ENCODE peak calls at places on chromosomes 12 and 14, in six cellular contexts. One of them, this sample, is unnamed.

GRCh38 chr14:105260826-105261438 is 12.6 kb downstream of the BTBD6 start:
- DNase-seq in H1: no peak
- DNase-seq in GM12878: no peak
- DNase-seq in HepG2: no peak
- DNase-seq in GM12891: no peak
- DNase-seq in K562: no peak
- DNase-seq in this sample: no peak

GRCh38 chr12:42463671-42464070 is 125.9 kb downstream of the PRICKLE1 start:
- DNase-seq in H1: no peak
- DNase-seq in GM12878: no peak
- DNase-seq in HepG2: no peak
- DNase-seq in GM12891: no peak
- DNase-seq in K562: no peak
- DNase-seq in this sample: no peak

GRCh38 chr12:120856980-120857379 is 47.2 kb downstream of the SPPL3 start:
- DNase-seq in H1: no peak
- DNase-seq in GM12878: no peak
- DNase-seq in HepG2: no peak
- DNase-seq in GM12891: no peak
- DNase-seq in K562: peak; percentile 23
- DNase-seq in this sample: no peak

GRCh38 chr12:31736472-31736871 is 7.7 kb upstream of the AMN1 start:
- DNase-seq in H1: no peak
- DNase-seq in GM12878: no peak
- DNase-seq in HepG2: no peak
- DNase-seq in GM12891: no peak
- DNase-seq in K562: peak; percentile 85
- DNase-seq in this sample: no peak

GRCh38 chr12:53698948-53699672 is 23.2 kb upstream of the ATP5MC2 start:
- DNase-seq in H1: no peak
- DNase-seq in GM12878: no peak
- DNase-seq in HepG2: no peak
- DNase-seq in GM12891: no peak
- DNase-seq in K562: no peak
- DNase-seq in this sample: no peak

GRCh38 chr14:35333797-35334743 is 41.9 kb downstream of the PSMA6 start:
- DNase-seq in H1: no peak
- DNase-seq in GM12878: no peak
- DNase-seq in HepG2: peak; percentile 78
- DNase-seq in GM12891: no peak
- DNase-seq in K562: peak; percentile 48
- DNase-seq in this sample: no peak

GRCh38 chr12:130066742-130067141 is 95.5 kb upstream of the FZD10 start:
- DNase-seq in H1: no peak
- DNase-seq in GM12878: no peak
- DNase-seq in HepG2: no peak
- DNase-seq in GM12891: no peak
- DNase-seq in K562: no peak
- DNase-seq in this sample: no peak

GRCh38 chr12:22598141-22598762 is 26.7 kb upstream of the ETNK1 start:
- DNase-seq in H1: no peak
- DNase-seq in GM12878: no peak
- DNase-seq in HepG2: no peak
- DNase-seq in GM12891: no peak
- DNase-seq in K562: no peak
- DNase-seq in this sample: no peak

GRCh38 chr12:132162508-132163031 is 18.3 kb downstream of the NOC4L start:
- DNase-seq in H1: no peak
- DNase-seq in GM12878: no peak
- DNase-seq in HepG2: no peak
- DNase-seq in GM12891: no peak
- DNase-seq in K562: no peak
- DNase-seq in this sample: no peak

GRCh38 chr14:61584258-61584657 is 111.1 kb upstream of the HIF1A start:
- DNase-seq in H1: no peak
- DNase-seq in GM12878: no peak
- DNase-seq in HepG2: no peak
- DNase-seq in GM12891: no peak
- DNase-seq in K562: no peak
- DNase-seq in this sample: no peak

GRCh38 chr12:93786669-93787397 is 109.7 kb downstream of the CRADD start:
- DNase-seq in H1: no peak
- DNase-seq in GM12878: no peak
- DNase-seq in HepG2: no peak
- DNase-seq in GM12891: no peak
- DNase-seq in K562: no peak
- DNase-seq in this sample: no peak

GRCh38 chr14:105941226-105942166 is 415.1 kb downstream of the TMEM121 start:
- DNase-seq in H1: no peak
- DNase-seq in GM12878: no peak
- DNase-seq in HepG2: no peak
- DNase-seq in GM12891: no peak
- DNase-seq in K562: no peak
- DNase-seq in this sample: no peak

GRCh38 chr14:36664322-36665193 is 2.9 kb downstream of the PAX9 start:
- DNase-seq in H1: no peak
- DNase-seq in GM12878: no peak
- DNase-seq in HepG2: no peak
- DNase-seq in GM12891: no peak
- DNase-seq in K562: no peak
- DNase-seq in this sample: no peak

GRCh38 chr12:107917912-107918800 is 143.7 kb downstream of the ASCL4 start:
- DNase-seq in H1: peak; percentile 21
- DNase-seq in GM12878: no peak
- DNase-seq in HepG2: peak; percentile 23
- DNase-seq in GM12891: no peak
- DNase-seq in K562: peak; percentile 42
- DNase-seq in this sample: no peak

GRCh38 chr12:95641299-95641947 is 90.1 kb upstream of the USP44 start:
- DNase-seq in H1: no peak
- DNase-seq in GM12878: no peak
- DNase-seq in HepG2: no peak
- DNase-seq in GM12891: no peak
- DNase-seq in K562: no peak
- DNase-seq in this sample: no peak

GRCh38 chr12:23579257-23579656 is 370.2 kb downstream of the SOX5 start:
- DNase-seq in H1: no peak
- DNase-seq in GM12878: no peak
- DNase-seq in HepG2: no peak
- DNase-seq in GM12891: no peak
- DNase-seq in K562: no peak
- DNase-seq in this sample: no peak

GRCh38 chr12:104667139-104667538 is 210.4 kb downstream of the CHST11 start:
- DNase-seq in H1: no peak
- DNase-seq in GM12878: no peak
- DNase-seq in HepG2: no peak
- DNase-seq in GM12891: no peak
- DNase-seq in K562: no peak
- DNase-seq in this sample: no peak

GRCh38 chr12:89299951-89300350 is 52.4 kb downstream of the DUSP6 start:
- DNase-seq in H1: no peak
- DNase-seq in GM12878: no peak
- DNase-seq in HepG2: no peak
- DNase-seq in GM12891: no peak
- DNase-seq in K562: peak; percentile 17
- DNase-seq in this sample: no peak
- TF ChIP-seq POLR2A in H1: no peak
- TF ChIP-seq POLR2A in GM12878: no peak
- TF ChIP-seq POLR2A in HepG2: no peak
- TF ChIP-seq POLR2A in GM12891: no peak
- TF ChIP-seq POLR2A in K562: no peak
- TF ChIP-seq POLR2A in this sample: no peak

GRCh38 chr12:109999649-109999971 is 380 bp downstream of the ANKRD13A start:
- DNase-seq in H1: no peak
- DNase-seq in GM12878: no peak
- DNase-seq in HepG2: no peak
- DNase-seq in GM12891: no peak
- DNase-seq in K562: no peak
- DNase-seq in this sample: no peak

GRCh38 chr12:110001596-110001995 is 2.4 kb downstream of the ANKRD13A start:
- DNase-seq in H1: no peak
- DNase-seq in GM12878: no peak
- DNase-seq in HepG2: no peak
- DNase-seq in GM12891: no peak
- DNase-seq in K562: no peak
- DNase-seq in this sample: no peak

GRCh38 chr12:109998904-109999648 is at the start of gene ANKRD13A:
- DNase-seq in H1: peak; percentile 82
- DNase-seq in GM12878: peak; percentile 92
- DNase-seq in HepG2: peak; percentile 87
- DNase-seq in GM12891: peak; percentile 71
- DNase-seq in K562: peak; percentile 96
- DNase-seq in this sample: peak; percentile 66

GRCh38 chr12:109998241-109998903 is 858 bp upstream of the ANKRD13A start:
- DNase-seq in H1: no peak
- DNase-seq in GM12878: no peak
- DNase-seq in HepG2: no peak
- DNase-seq in GM12891: no peak
- DNase-seq in K562: peak; percentile 29
- DNase-seq in this sample: no peak

GRCh38 chr12:109999983-110000505 is 814 bp downstream of the ANKRD13A start:
- DNase-seq in H1: no peak
- DNase-seq in GM12878: no peak
- DNase-seq in HepG2: no peak
- DNase-seq in GM12891: no peak
- DNase-seq in K562: peak; percentile 38
- DNase-seq in this sample: no peak
- TF ChIP-seq POLR2AphosphoS5 in H1: no peak
- TF ChIP-seq POLR2AphosphoS5 in GM12878: no peak
- TF ChIP-seq POLR2AphosphoS5 in HepG2: no peak
- TF ChIP-seq POLR2AphosphoS5 in GM12891: no peak
- TF ChIP-seq POLR2AphosphoS5 in K562: no peak
- TF ChIP-seq POLR2AphosphoS5 in this sample: no peak

DNA sequence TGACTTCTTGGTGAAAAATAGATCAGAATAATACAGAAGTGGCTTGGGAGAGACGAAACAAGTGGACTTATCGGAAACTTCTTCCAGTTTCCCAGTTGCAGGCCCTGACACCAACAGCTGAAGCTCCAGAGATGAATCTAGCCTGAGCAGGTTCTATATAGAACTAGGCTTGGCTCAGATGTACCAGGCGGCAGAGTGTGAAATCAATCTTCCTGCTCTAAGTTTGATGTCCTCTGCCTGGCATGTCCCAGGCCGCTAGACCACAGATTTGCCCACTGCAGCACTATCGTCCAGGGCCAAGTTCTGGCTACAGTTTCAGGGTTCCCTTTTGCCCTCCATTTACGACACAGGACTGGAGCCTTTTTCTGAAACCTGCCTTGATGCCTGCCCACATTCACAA is 91.3 kb upstream of the PLEKHA5 start:
- DNase-seq in H1: no peak
- DNase-seq in GM12878: no peak
- DNase-seq in HepG2: no peak
- DNase-seq in GM12891: no peak
- DNase-seq in K562: no peak
- DNase-seq in this sample: no peak
- TF ChIP-seq TAF1 in H1: no peak
- TF ChIP-seq TAF1 in GM12878: no peak
- TF ChIP-seq TAF1 in HepG2: no peak
- TF ChIP-seq TAF1 in GM12891: no peak
- TF ChIP-seq TAF1 in K562: no peak
- TF ChIP-seq TAF1 in this sample: no peak

GRCh38 chr14:73728106-73729014 is 14.2 kb upstream of the PNMA1 start:
- DNase-seq in H1: peak; percentile 79
- DNase-seq in GM12878: no peak
- DNase-seq in HepG2: peak; percentile 60
- DNase-seq in GM12891: peak; percentile 84
- DNase-seq in K562: peak; percentile 89
- DNase-seq in this sample: peak; percentile 82
- TF ChIP-seq POLR2A in H1: no peak
- TF ChIP-seq POLR2A in GM12878: no peak
- TF ChIP-seq POLR2A in HepG2: no peak
- TF ChIP-seq POLR2A in GM12891: no peak
- TF ChIP-seq POLR2A in K562: no peak
- TF ChIP-seq POLR2A in this sample: no peak

GRCh38 chr12:58169826-58170225 is 228.5 kb downstream of the ATP23 start:
- DNase-seq in H1: no peak
- DNase-seq in GM12878: no peak
- DNase-seq in HepG2: no peak
- DNase-seq in GM12891: no peak
- DNase-seq in K562: no peak
- DNase-seq in this sample: no peak

GRCh38 chr12:58174316-58174715 is 232.9 kb downstream of the ATP23 start:
- DNase-seq in H1: no peak
- DNase-seq in GM12878: no peak
- DNase-seq in HepG2: no peak
- DNase-seq in GM12891: no peak
- DNase-seq in K562: no peak
- DNase-seq in this sample: no peak

GRCh38 chr12:58172433-58173073 is 231.2 kb downstream of the ATP23 start:
- DNase-seq in H1: no peak
- DNase-seq in GM12878: no peak
- DNase-seq in HepG2: no peak
- DNase-seq in GM12891: no peak
- DNase-seq in K562: peak; percentile 9
- DNase-seq in this sample: no peak

GRCh38 chr12:58167622-58168021 is 226.3 kb downstream of the ATP23 start:
- DNase-seq in H1: no peak
- DNase-seq in GM12878: no peak
- DNase-seq in HepG2: no peak
- DNase-seq in GM12891: no peak
- DNase-seq in K562: no peak
- DNase-seq in this sample: no peak

DNA sequence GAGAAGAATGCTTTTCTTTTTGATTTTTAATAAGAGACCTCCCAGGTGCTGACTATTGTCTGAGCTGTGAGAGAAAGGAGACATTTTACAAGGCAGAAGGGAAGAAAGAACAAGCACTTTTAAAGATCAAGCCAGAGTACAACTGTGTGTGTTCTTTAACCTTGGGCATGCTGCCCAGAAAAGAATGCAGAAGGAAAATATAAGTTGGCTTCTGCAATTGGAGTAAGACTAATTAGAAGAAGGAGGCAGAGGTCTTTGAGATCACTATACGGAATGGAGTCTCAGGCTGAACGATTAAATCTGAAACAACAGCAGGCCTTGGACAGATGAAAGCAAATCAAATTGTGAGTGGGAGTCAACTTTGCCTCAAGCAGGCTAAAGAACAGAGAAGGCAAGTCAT is 230.5 kb downstream of the ATP23 start:
- DNase-seq in H1: no peak
- DNase-seq in GM12878: no peak
- DNase-seq in HepG2: no peak
- DNase-seq in GM12891: no peak
- DNase-seq in K562: no peak
- DNase-seq in this sample: no peak
- TF ChIP-seq POLR2AphosphoS5 in H1: no peak
- TF ChIP-seq POLR2AphosphoS5 in GM12878: no peak
- TF ChIP-seq POLR2AphosphoS5 in HepG2: no peak
- TF ChIP-seq POLR2AphosphoS5 in GM12891: no peak
- TF ChIP-seq POLR2AphosphoS5 in K562: no peak
- TF ChIP-seq POLR2AphosphoS5 in this sample: no peak

GRCh38 chr12:78787576-78787975 is 77.0 kb upstream of the SYT1 start:
- DNase-seq in H1: no peak
- DNase-seq in GM12878: no peak
- DNase-seq in HepG2: no peak
- DNase-seq in GM12891: no peak
- DNase-seq in K562: no peak
- DNase-seq in this sample: no peak
- TF ChIP-seq TAF1 in H1: no peak
- TF ChIP-seq TAF1 in GM12878: no peak
- TF ChIP-seq TAF1 in HepG2: no peak
- TF ChIP-seq TAF1 in GM12891: no peak
- TF ChIP-seq TAF1 in K562: no peak
- TF ChIP-seq TAF1 in this sample: no peak